ENCODE peak calls at places on chromosomes 4 and X, in six cellular contexts. One of them, this sample, is unnamed. For H3K4me1, the result is how much of the 10 kb centered on the place peaks cover.

GRCh38 chr4:152997771-152998487 is 61.8 kb downstream of the FHDC1 start:
- DNase-seq in GM23248: no peak
- DNase-seq in PC-3: peak
- DNase-seq in left lung: no peak
- DNase-seq in sigmoid colon: no peak
- DNase-seq in effector memory CD4-positive, alpha-beta T cell: no peak
- DNase-seq in this sample: peak

GRCh38 chrX:113297456-113297855 is 456.8 kb upstream of the AMOT start:
- DNase-seq in GM23248: peak
- DNase-seq in PC-3: no peak
- DNase-seq in left lung: no peak
- DNase-seq in sigmoid colon: no peak
- DNase-seq in effector memory CD4-positive, alpha-beta T cell: no peak
- DNase-seq in this sample: no peak

GRCh38 chr4:139889194-139889762 is 223.7 kb downstream of the MGST2 start:
- DNase-seq in GM23248: no peak
- DNase-seq in PC-3: peak
- DNase-seq in left lung: no peak
- DNase-seq in sigmoid colon: no peak
- DNase-seq in effector memory CD4-positive, alpha-beta T cell: no peak
- DNase-seq in this sample: no peak

GRCh38 chr4:90357117-90357710 is 230.0 kb downstream of the CCSER1 start:
- DNase-seq in GM23248: peak
- DNase-seq in PC-3: peak
- DNase-seq in left lung: no peak
- DNase-seq in sigmoid colon: no peak
- DNase-seq in effector memory CD4-positive, alpha-beta T cell: no peak
- DNase-seq in this sample: no peak

GRCh38 chrX:56765816-56766553 is 36.9 kb downstream of the NBDY start:
- DNase-seq in GM23248: peak
- DNase-seq in PC-3: no peak
- DNase-seq in left lung: no peak
- DNase-seq in sigmoid colon: peak
- DNase-seq in effector memory CD4-positive, alpha-beta T cell: no peak
- DNase-seq in this sample: no peak

GRCh38 chrX:149825424-149825823 is 43.7 kb downstream of the MAGEA9 start:
- DNase-seq in GM23248: peak
- DNase-seq in PC-3: peak
- DNase-seq in left lung: no peak
- DNase-seq in sigmoid colon: no peak
- DNase-seq in effector memory CD4-positive, alpha-beta T cell: no peak
- DNase-seq in this sample: no peak

GRCh38 chr4:6022607-6023288 is 4.5 kb upstream of the C4orf50 start:
- DNase-seq in GM23248: no peak
- DNase-seq in PC-3: no peak
- DNase-seq in left lung: no peak
- DNase-seq in sigmoid colon: no peak
- DNase-seq in effector memory CD4-positive, alpha-beta T cell: no peak
- DNase-seq in this sample: no peak

GRCh38 chrX:31228909-31229308 is 157.1 kb upstream of the FTHL17 start:
- DNase-seq in GM23248: no peak
- DNase-seq in PC-3: no peak
- DNase-seq in left lung: no peak
- DNase-seq in sigmoid colon: no peak
- DNase-seq in effector memory CD4-positive, alpha-beta T cell: no peak
- DNase-seq in this sample: no peak

GRCh38 chrX:153561337-153561736 is 37.6 kb downstream of the CCNQ start:
- DNase-seq in GM23248: no peak
- DNase-seq in PC-3: no peak
- DNase-seq in left lung: no peak
- DNase-seq in sigmoid colon: no peak
- DNase-seq in effector memory CD4-positive, alpha-beta T cell: no peak
- DNase-seq in this sample: no peak

GRCh38 chr4:121991968-121992367 is 40.1 kb upstream of the TRPC3 start:
- DNase-seq in GM23248: no peak
- DNase-seq in PC-3: no peak
- DNase-seq in left lung: no peak
- DNase-seq in sigmoid colon: no peak
- DNase-seq in effector memory CD4-positive, alpha-beta T cell: no peak
- DNase-seq in this sample: no peak

GRCh38 chrX:39176105-39176504 is 374.8 kb downstream of the MID1IP1 start:
- DNase-seq in GM23248: no peak
- DNase-seq in PC-3: no peak
- DNase-seq in left lung: no peak
- DNase-seq in sigmoid colon: no peak
- DNase-seq in effector memory CD4-positive, alpha-beta T cell: no peak
- DNase-seq in this sample: no peak

GRCh38 chr4:143599827-143600226 is 86.3 kb downstream of the SMARCA5 start:
- DNase-seq in GM23248: peak
- DNase-seq in PC-3: no peak
- DNase-seq in left lung: no peak
- DNase-seq in sigmoid colon: no peak
- DNase-seq in effector memory CD4-positive, alpha-beta T cell: no peak
- DNase-seq in this sample: no peak

GRCh38 chr4:74159397-74159709 is 1.4 kb downstream of the MTHFD2L start:
- DNase-seq in GM23248: no peak
- DNase-seq in PC-3: no peak
- DNase-seq in left lung: no peak
- DNase-seq in sigmoid colon: no peak
- DNase-seq in effector memory CD4-positive, alpha-beta T cell: no peak
- DNase-seq in this sample: no peak

GRCh38 chr4:74158561-74159396 is 861 bp downstream of the MTHFD2L start:
- DNase-seq in GM23248: peak
- DNase-seq in PC-3: peak
- DNase-seq in left lung: no peak
- DNase-seq in sigmoid colon: no peak
- DNase-seq in effector memory CD4-positive, alpha-beta T cell: no peak
- DNase-seq in this sample: no peak

GRCh38 chr4:74157116-74157742 is 689 bp upstream of the MTHFD2L start:
- DNase-seq in GM23248: peak
- DNase-seq in PC-3: no peak
- DNase-seq in left lung: no peak
- DNase-seq in sigmoid colon: no peak
- DNase-seq in effector memory CD4-positive, alpha-beta T cell: no peak
- DNase-seq in this sample: no peak

GRCh38 chr4:74156521-74156920 is 1.4 kb upstream of the MTHFD2L start:
- DNase-seq in GM23248: peak
- DNase-seq in PC-3: no peak
- DNase-seq in left lung: no peak
- DNase-seq in sigmoid colon: no peak
- DNase-seq in effector memory CD4-positive, alpha-beta T cell: no peak
- DNase-seq in this sample: no peak

GRCh38 chr4:74157743-74158560 is at the start of gene MTHFD2L:
- DNase-seq in GM23248: peak
- DNase-seq in PC-3: peak
- DNase-seq in left lung: peak
- DNase-seq in sigmoid colon: peak
- DNase-seq in effector memory CD4-positive, alpha-beta T cell: peak
- DNase-seq in this sample: peak
- H3K4me3 ChIP-seq in GM23248: peak
- H3K4me3 ChIP-seq in PC-3: peak
- H3K4me3 ChIP-seq in left lung: peak
- H3K4me3 ChIP-seq in sigmoid colon: peak
- H3K4me3 ChIP-seq in effector memory CD4-positive, alpha-beta T cell: peak
- H3K4me3 ChIP-seq in this sample: peak

GRCh38 chr4:168560835-168561210 is 64.0 kb downstream of the PALLD start:
- DNase-seq in GM23248: no peak
- DNase-seq in PC-3: peak
- DNase-seq in left lung: no peak
- DNase-seq in sigmoid colon: no peak
- DNase-seq in effector memory CD4-positive, alpha-beta T cell: no peak
- DNase-seq in this sample: no peak
- H3K27ac ChIP-seq in GM23248: no peak
- H3K27ac ChIP-seq in PC-3: peak
- H3K27ac ChIP-seq in left lung: no peak
- H3K27ac ChIP-seq in sigmoid colon: peak
- H3K27ac ChIP-seq in effector memory CD4-positive, alpha-beta T cell: no peak
- H3K27ac ChIP-seq in this sample: no peak

DNA sequence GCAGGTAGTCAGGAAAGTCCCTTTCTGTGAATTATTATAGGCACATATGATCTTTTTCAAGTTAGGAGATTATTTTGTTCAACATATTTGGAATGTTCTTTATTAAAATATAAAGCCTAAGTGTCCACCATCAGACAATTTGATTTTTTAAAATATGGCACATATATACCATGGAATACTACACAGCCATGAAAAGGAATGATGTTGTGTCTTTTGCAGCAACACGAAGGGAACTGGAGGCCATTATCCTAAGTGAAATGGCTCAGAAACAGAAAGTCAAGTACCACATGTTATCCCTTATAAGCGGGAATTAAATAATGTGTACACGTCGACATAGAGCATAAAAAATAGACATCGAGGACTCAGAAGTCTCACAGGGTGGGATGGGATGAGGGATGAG is 73.0 kb downstream of the DHRSX start:
- DNase-seq in GM23248: no peak
- DNase-seq in PC-3: no peak
- DNase-seq in left lung: no peak
- DNase-seq in sigmoid colon: no peak
- DNase-seq in effector memory CD4-positive, alpha-beta T cell: no peak
- DNase-seq in this sample: no peak
- H3K4me1 ChIP-seq in GM23248: under half
- H3K4me1 ChIP-seq in PC-3: under half
- H3K4me1 ChIP-seq in left lung: under half
- H3K4me1 ChIP-seq in sigmoid colon: under half
- H3K4me1 ChIP-seq in effector memory CD4-positive, alpha-beta T cell: under half
- H3K4me1 ChIP-seq in this sample: under half

GRCh38 chr4:44771789-44772188 is 45.4 kb upstream of the GNPDA2 start:
- DNase-seq in GM23248: peak
- DNase-seq in PC-3: no peak
- DNase-seq in left lung: no peak
- DNase-seq in sigmoid colon: no peak
- DNase-seq in effector memory CD4-positive, alpha-beta T cell: no peak
- DNase-seq in this sample: no peak
- H3K4me3 ChIP-seq in GM23248: no peak
- H3K4me3 ChIP-seq in PC-3: no peak
- H3K4me3 ChIP-seq in left lung: no peak
- H3K4me3 ChIP-seq in sigmoid colon: no peak
- H3K4me3 ChIP-seq in effector memory CD4-positive, alpha-beta T cell: no peak
- H3K4me3 ChIP-seq in this sample: no peak